ENCODE peak calls at places on chromosomes 4 and X, in five cellular contexts. D is astrocyte, I is SK-N-SH, W is MM.1S, C is PC-3. L is an unnamed sample. For H3K27me3, the result is how much of the 10 kb centered on the place peaks cover.

GRCh38 chr4:100722866-100723459 is 205.1 kb upstream of the EMCN start:
- DNase-seq in D (no peak), I (no peak), W (no peak), C (no peak), L (no peak)

GRCh38 chrX:8988456-8988855 is 45.5 kb downstream of the FAM9B start:
- DNase-seq in D (peak), I (no peak), W (no peak), C (peak), L (peak)

GRCh38 chr4:152780267-152780811 is 585 bp downstream of the ARFIP1 start:
- DNase-seq in D (peak), I (peak), W (no peak), C (peak), L (peak)

GRCh38 chr4:156195914-156196313 is 242.2 kb upstream of the CTSO start:
- DNase-seq in D (no peak), I (no peak), W (no peak), C (no peak), L (no peak)

GRCh38 chr4:90318208-90318607 is 191.0 kb downstream of the CCSER1 start:
- DNase-seq in D (peak), I (no peak), W (peak), C (peak), L (peak)

GRCh38 chr4:47531241-47531953 is 46.3 kb downstream of the ATP10D start:
- DNase-seq in D (peak), I (no peak), W (peak), C (peak), L (peak)

GRCh38 chr4:99221980-99222379 is 2.9 kb upstream of the ADH6 start:
- DNase-seq in D (no peak), I (no peak), W (no peak), C (no peak), L (no peak)

GRCh38 chrX:134236690-134237362 is at the start of gene CCDC160:
- DNase-seq in D (peak), I (peak), W (peak), C (peak), L (no peak)

GRCh38 chrX:10156199-10157031 is at the start of gene CLCN4:
- DNase-seq in D (no peak), I (peak), W (no peak), C (peak), L (peak)

GRCh38 chr4:134567461-134567860 is 365.9 kb upstream of the PABPC4L start:
- DNase-seq in D (no peak), I (no peak), W (no peak), C (no peak), L (no peak)

GRCh38 chr4:29051381-29051965 is 1668.7 kb upstream of the PCDH7 start:
- DNase-seq in D (no peak), I (no peak), W (no peak), C (no peak), L (no peak)

GRCh38 chr4:88535090-88535755 is 11.6 kb upstream of the PYURF start:
- DNase-seq in D (no peak), I (no peak), W (no peak), C (no peak), L (no peak)

GRCh38 chr4:140611854-140612253 is 43.1 kb upstream of the UCP1 start:
- DNase-seq in D (no peak), I (no peak), W (peak), C (peak), L (peak)

GRCh38 chr4:168221298-168221697 is 97.3 kb downstream of the DDX60 start:
- DNase-seq in D (peak), I (no peak), W (no peak), C (peak), L (no peak)

GRCh38 chr4:76753814-76754213 is 144.1 kb downstream of the SOWAHB start:
- DNase-seq in D (peak), I (no peak), W (no peak), C (peak), L (peak)

GRCh38 chrX:104254442-104255115 is at the start of gene ESX1:
- DNase-seq in D (no peak), I (no peak), W (no peak), C (no peak), L (peak)

GRCh38 chr4:138859249-138859648 is 156.3 kb upstream of the NOCT start:
- DNase-seq in D (no peak), I (no peak), W (no peak), C (peak), L (no peak)

GRCh38 chrX:44025611-44026010 is 52.4 kb upstream of the NDP start:
- DNase-seq in D (peak), I (no peak), W (no peak), C (peak), L (no peak)

GRCh38 chr4:78517050-78517652 is 34.4 kb upstream of the ANXA3 start:
- DNase-seq in D (peak), I (peak), W (peak), C (peak), L (peak)

GRCh38 chrX:10254746-10255145 is 98.0 kb downstream of the CLCN4 start:
- DNase-seq in D (no peak), I (peak), W (no peak), C (peak), L (no peak)

GRCh38 chr4:103150677-103151076 is 47.5 kb downstream of the CENPE start:
- DNase-seq in D (peak), I (no peak), W (no peak), C (peak), L (peak)

GRCh38 chr4:139557506-139558110 is 1.6 kb upstream of the SETD7 start:
- DNase-seq in D (no peak), I (no peak), W (no peak), C (no peak), L (no peak)

GRCh38 chr4:168631241-168632151 is 134.6 kb downstream of the PALLD start:
- DNase-seq in D (peak), I (peak), W (no peak), C (peak), L (peak)

GRCh38 chr4:148481644-148482043 is 39.4 kb upstream of the NR3C2 start:
- DNase-seq in D (no peak), I (no peak), W (no peak), C (no peak), L (no peak)

GRCh38 chr4:26815686-26816085 is 45.0 kb upstream of the STIM2 start:
- DNase-seq in D (no peak), I (no peak), W (no peak), C (no peak), L (no peak)

GRCh38 chr4:54941994-54942552 is 183.3 kb downstream of the KDR start:
- DNase-seq in D (no peak), I (no peak), W (no peak), C (no peak), L (no peak)

GRCh38 chr4:101419324-101420135 is 72.2 kb upstream of the PPP3CA start:
- DNase-seq in D (peak), I (no peak), W (peak), C (peak), L (no peak)

GRCh38 chrX:131854586-131854985 is 168.5 kb upstream of the STK26 start:
- DNase-seq in D (no peak), I (no peak), W (no peak), C (peak), L (no peak)

GRCh38 chr4:2874861-2875260 is 31.2 kb downstream of the ADD1 start:
- DNase-seq in D (no peak), I (no peak), W (no peak), C (no peak), L (no peak)

GRCh38 chr4:135201081-135201480 is 999.5 kb upstream of the PABPC4L start:
- DNase-seq in D (peak), I (no peak), W (no peak), C (no peak), L (no peak)

GRCh38 chrX:345020-345925 is 26.7 kb upstream of the GTPBP6 start:
- DNase-seq in D (no peak), I (no peak), W (no peak), C (no peak), L (no peak)

GRCh38 chrX:139566981-139567380 is 36.4 kb downstream of the F9 start:
- DNase-seq in D (no peak), I (no peak), W (no peak), C (no peak), L (no peak)

GRCh38 chr4:109985993-109986640 is 73.4 kb downstream of the EGF start:
- DNase-seq in D (peak), I (no peak), W (no peak), C (no peak), L (no peak)

GRCh38 chr4:67131224-67131623 is 414.1 kb downstream of the CENPC start:
- DNase-seq in D (peak), I (no peak), W (no peak), C (no peak), L (no peak)

GRCh38 chrX:134543201-134543797 is 83.3 kb downstream of the HPRT1 start:
- DNase-seq in D (no peak), I (no peak), W (no peak), C (peak), L (no peak)

GRCh38 chr4:19039816-19040215 is 1018.3 kb upstream of the LCORL start:
- DNase-seq in D (no peak), I (no peak), W (no peak), C (no peak), L (no peak)

GRCh38 chrX:133448512-133449076 is 33.3 kb upstream of the GPC4 start:
- DNase-seq in D (peak), I (no peak), W (no peak), C (no peak), L (no peak)

GRCh38 chrX:50180073-50180940 is 20.5 kb downstream of the AKAP4 start:
- DNase-seq in D (no peak), I (no peak), W (peak), C (no peak), L (no peak)

GRCh38 chrX:135185795-135186443 is 14.7 kb upstream of the CT55 start:
- DNase-seq in D (peak), I (peak), W (peak), C (peak), L (no peak)

DNA sequence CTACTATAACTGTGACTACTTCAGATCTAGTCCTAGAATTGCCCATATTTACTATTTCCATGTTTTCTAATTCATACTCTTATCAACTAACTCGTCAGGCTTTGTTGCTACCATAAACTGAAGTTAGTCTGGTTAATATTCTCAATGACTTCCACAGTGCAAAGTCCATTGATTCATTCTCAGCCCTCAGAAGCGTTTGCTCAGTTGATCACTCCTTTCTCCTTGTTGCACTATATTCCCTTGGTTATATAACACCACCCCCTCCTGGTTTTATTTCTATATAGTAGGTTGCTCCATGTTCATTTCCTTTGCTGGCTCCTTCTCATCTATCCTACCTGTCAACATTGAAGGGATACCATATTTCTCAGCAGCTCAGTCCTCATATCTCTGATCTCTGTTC is 27.2 kb upstream of the SLC6A14 start:
- DNase-seq in D (no peak), I (no peak), W (no peak), C (no peak), L (no peak)
- H3K27me3 ChIP-seq in D (under half), I (under half), W (under half), C (under half), L (under half)

GRCh38 chr4:184952522-184952921 is 65.8 kb upstream of the HELT start:
- DNase-seq in D (no peak), I (no peak), W (no peak), C (no peak), L (no peak)

GRCh38 chr4:184950926-184951325 is 67.4 kb upstream of the HELT start:
- DNase-seq in D (no peak), I (no peak), W (no peak), C (no peak), L (no peak)

GRCh38 chr4:184949020-184949419 is 69.3 kb upstream of the HELT start:
- DNase-seq in D (no peak), I (no peak), W (no peak), C (no peak), L (no peak)

GRCh38 chr4:184951668-184952160 is 66.6 kb upstream of the HELT start:
- DNase-seq in D (no peak), I (no peak), W (no peak), C (no peak), L (no peak)

DNA sequence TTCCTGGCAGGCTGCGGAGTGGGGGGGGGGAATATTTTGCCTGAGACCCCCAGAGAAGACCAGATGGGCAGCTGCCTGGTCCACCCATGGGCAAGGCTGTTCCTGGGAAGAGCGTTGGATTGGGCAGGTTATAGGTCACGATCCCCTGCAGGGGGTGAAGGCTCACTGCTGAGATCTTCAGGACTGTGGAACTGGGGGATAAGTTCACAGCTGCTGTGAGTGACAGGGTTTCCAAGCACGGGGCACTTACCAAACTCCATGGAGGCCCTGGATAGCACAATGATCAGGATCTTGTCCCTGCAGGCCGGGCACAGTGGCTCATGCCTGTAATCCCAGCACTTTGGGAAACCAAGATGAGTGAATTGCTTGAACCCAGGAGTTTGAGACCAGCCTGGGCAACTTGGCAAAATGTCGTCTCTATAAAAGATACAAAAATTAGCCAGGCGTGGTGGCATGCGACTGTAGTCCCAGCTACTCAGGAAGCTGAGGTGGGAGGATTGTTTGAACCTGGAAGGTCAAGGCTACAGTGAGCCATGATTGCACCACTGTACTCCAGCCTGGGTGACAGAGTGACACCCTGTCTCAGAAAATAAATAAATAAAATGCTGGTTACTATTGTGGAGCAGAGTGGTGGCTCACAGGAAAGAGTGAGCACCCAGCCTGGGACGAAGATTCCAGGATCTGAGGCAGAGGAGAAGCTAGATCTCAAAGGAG is 68.0 kb upstream of the HELT start:
- DNase-seq in D (no peak), I (no peak), W (no peak), C (no peak), L (no peak)
- H3K4me2 ChIP-seq in D (no peak), I (no peak), W (no peak), C (no peak), L (no peak)

DNA sequence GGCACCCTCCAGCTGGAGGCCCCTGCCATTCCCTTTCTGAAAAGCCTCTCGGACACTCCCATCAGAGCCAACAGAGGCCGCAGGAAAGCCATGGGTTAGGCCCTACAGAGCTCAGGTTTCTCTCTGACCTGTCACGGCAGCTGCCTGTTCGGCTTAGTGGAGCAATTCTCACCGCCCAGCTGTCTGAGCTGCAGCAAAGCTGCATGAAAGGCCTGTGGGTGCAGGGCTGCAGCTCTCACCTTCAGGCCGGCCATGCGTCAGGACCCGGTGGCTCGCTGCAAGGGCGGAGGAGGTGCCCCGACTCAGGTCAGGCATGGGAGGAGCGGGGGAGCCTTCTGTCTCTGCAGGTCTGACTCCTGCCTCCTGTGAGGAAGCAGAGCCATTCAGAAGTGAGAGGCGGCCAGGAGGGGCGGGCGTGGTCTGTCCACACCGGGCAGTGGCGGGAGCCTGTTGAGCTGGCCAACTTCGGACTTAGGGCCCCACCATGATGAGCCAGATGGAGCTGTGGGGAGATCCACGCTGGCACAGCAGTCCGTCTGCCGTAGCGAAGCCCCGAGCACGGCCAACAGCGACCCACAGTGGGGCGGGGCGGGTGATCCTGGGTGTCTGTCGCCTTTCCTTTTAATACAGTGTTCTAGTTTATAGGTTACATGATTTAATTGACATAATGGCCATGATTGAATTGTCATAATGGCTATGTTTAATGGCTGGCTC is 23.4 kb downstream of the PDE6B start:
- DNase-seq in D (no peak), I (no peak), W (no peak), C (no peak), L (peak)
- H3K27me3 ChIP-seq in D (under half), I (under half), W (under half), C (under half), L (under half)

GRCh38 chrX:34377645-34378044 is 245.5 kb upstream of the FAM47A start:
- DNase-seq in D (no peak), I (no peak), W (no peak), C (no peak), L (no peak)

GRCh38 chrX:34379891-34380290 is 247.8 kb upstream of the FAM47A start:
- DNase-seq in D (no peak), I (no peak), W (no peak), C (no peak), L (no peak)

GRCh38 chrX:34382416-34382815 is 250.3 kb upstream of the FAM47A start:
- DNase-seq in D (peak), I (no peak), W (no peak), C (peak), L (peak)

GRCh38 chrX:34381241-34381640 is 249.1 kb upstream of the FAM47A start:
- DNase-seq in D (no peak), I (no peak), W (no peak), C (no peak), L (peak)
- H3K4me2 ChIP-seq in D (peak), I (no peak), W (no peak), C (no peak), L (no peak)

GRCh38 chr4:92304636-92305035 is 870 bp downstream of the GRID2 start:
- DNase-seq in D (no peak), I (peak), W (no peak), C (no peak), L (peak)
- H3K27me3 ChIP-seq in D (under half), I (under half), W (under half), C (under half), L (under half)

DNA sequence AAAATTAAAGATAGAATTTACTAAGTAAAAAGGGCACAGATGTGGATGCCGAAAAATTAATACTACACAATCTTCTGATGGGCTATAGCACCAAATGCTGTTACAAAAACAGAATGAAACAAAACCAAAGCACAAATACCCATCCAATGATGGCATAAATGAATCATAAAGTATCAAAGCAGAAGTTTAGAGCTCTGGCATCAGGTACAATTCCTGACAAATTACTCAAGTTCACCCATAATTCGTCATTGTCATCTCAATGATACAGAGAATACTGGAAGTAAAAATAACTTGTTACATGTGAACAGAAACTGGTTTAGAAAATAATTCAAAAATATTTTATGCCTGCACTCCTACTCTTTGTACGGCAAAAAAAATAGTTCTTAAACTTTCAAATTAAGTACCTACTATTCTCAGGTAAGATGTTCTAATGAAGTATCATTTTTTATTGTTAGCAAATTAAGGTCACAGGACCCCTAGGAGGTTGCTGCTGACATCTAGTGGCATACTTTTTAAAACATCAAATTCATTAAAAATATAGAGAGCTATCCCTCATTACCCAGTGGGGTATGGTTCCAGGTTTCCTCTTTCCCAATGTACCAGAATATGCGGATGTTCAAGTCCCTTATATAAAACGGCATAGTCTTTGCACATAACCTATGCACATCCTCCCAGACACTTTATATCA is 126.1 kb downstream of the INPP4B start:
- DNase-seq in D (peak), I (peak), W (peak), C (peak), L (peak)
- H3K4me2 ChIP-seq in D (peak), I (no peak), W (no peak), C (peak), L (no peak)

L was measured in osteoblast.